ENCODE peak calls at places on chromosomes 11 and 22, in eight cellular contexts. H, G, R, N, K, I, Z and J are unnamed samples.

GRCh38 chr11:94504689-94505293 is 7.5 kb upstream of the C11orf97 start:
- DNase-seq in N (peak; percentile 79), K (no peak), H (peak; percentile 32), R (no peak), I (no peak), Z (peak; percentile 8), G (no peak), J (no peak)

GRCh38 chr11:30344085-30344484 is 21.2 kb downstream of the ARL14EP start:
- DNase-seq in H (no peak), K (no peak), R (no peak), N (no peak), I (no peak), G (no peak), Z (no peak), J (no peak)

GRCh38 chr22:23090079-23090835 is 19.9 kb downstream of the GNAZ start:
- DNase-seq in G (no peak), K (no peak), N (no peak), R (no peak), I (no peak), Z (no peak), H (no peak), J (no peak)

GRCh38 chr22:23357028-23357427 is 176.7 kb downstream of the BCR start:
- DNase-seq in Z (no peak), I (no peak), N (no peak), H (no peak), K (no peak), R (no peak), G (no peak), J (no peak)

GRCh38 chr11:70668204-70669202 is 270.2 kb downstream of the CTTN start:
- DNase-seq in H (no peak), N (peak; percentile 30), I (no peak), K (no peak), G (no peak), R (no peak), Z (no peak), J (no peak)

GRCh38 chr11:78961938-78962701 is 387.5 kb upstream of the NARS2 start:
- DNase-seq in G (no peak), I (no peak), R (no peak), N (no peak), H (peak; percentile 28), K (no peak), Z (peak; percentile 71), J (peak; percentile 8)

GRCh38 chr22:46007003-46007847 is 30.3 kb upstream of the WNT7B start:
- DNase-seq in K (no peak), Z (no peak), N (peak; percentile 95), G (peak; percentile 82), I (peak; percentile 65), H (peak; percentile 82), R (peak; percentile 82), J (no peak)

GRCh38 chr22:40044870-40045834 is 50.4 kb downstream of the FAM83F start:
- DNase-seq in N (peak; percentile 59), Z (peak; percentile 75), R (peak; percentile 59), G (no peak), I (peak; percentile 49), K (peak; percentile 44), H (peak; percentile 47), J (no peak)

GRCh38 chr11:73414977-73415492 is 38.8 kb downstream of the RELT start:
- DNase-seq in Z (no peak), I (no peak), G (no peak), H (no peak), R (no peak), K (no peak), N (no peak), J (no peak)

GRCh38 chr22:43262990-43263644 is 76.2 kb upstream of the TTLL12 start:
- DNase-seq in I (no peak), R (peak; percentile 84), K (no peak), Z (peak; percentile 22), H (no peak), G (no peak), N (no peak), J (no peak)

GRCh38 chr11:131038597-131038996 is 122.3 kb upstream of the SNX19 start:
- DNase-seq in R (no peak), H (no peak), N (peak; percentile 37), K (no peak), G (no peak), Z (peak; percentile 34), I (no peak), J (no peak)

GRCh38 chr11:90747057-90747456 is 524.2 kb upstream of the CHORDC1 start:
- DNase-seq in R (no peak), N (no peak), I (no peak), H (peak; percentile 92), G (peak; percentile 85), K (no peak), Z (no peak), J (no peak)

GRCh38 chr11:58061813-58062212 is 31.1 kb downstream of the OR6Q1 start:
- DNase-seq in I (peak; percentile 23), K (no peak), G (peak; percentile 97), Z (no peak), H (peak; percentile 62), R (no peak), N (peak; percentile 82), J (no peak)

GRCh38 chr11:79237676-79238075 is 203.2 kb downstream of the TENM4 start:
- DNase-seq in Z (no peak), H (peak; percentile 81), R (no peak), K (no peak), I (no peak), N (no peak), G (no peak), J (no peak)

GRCh38 chr11:28072321-28072720 is 35.6 kb downstream of the KIF18A start:
- DNase-seq in R (no peak), K (no peak), G (no peak), N (no peak), Z (no peak), H (no peak), I (no peak), J (no peak)

GRCh38 chr11:93248602-93249001 is 50.8 kb upstream of the SLC36A4 start:
- DNase-seq in I (no peak), G (no peak), N (peak; percentile 41), K (no peak), R (no peak), Z (no peak), H (peak; percentile 5), J (no peak)

GRCh38 chr11:120548682-120549209 is 37.2 kb downstream of the GRIK4 start:
- DNase-seq in H (no peak), I (no peak), Z (no peak), N (no peak), K (no peak), G (no peak), R (no peak), J (no peak)

GRCh38 chr11:67022341-67022933 is 497 bp upstream of the SYT12 start:
- DNase-seq in K (no peak), I (no peak), H (peak; percentile 54), R (no peak), G (peak; percentile 59), Z (no peak), N (peak; percentile 38), J (no peak)

GRCh38 chr11:93567406-93567819 is 24.2 kb upstream of the SMCO4 start:
- DNase-seq in H (no peak), N (no peak), Z (no peak), R (no peak), G (no peak), K (no peak), I (peak; percentile 23), J (peak; percentile 77)

GRCh38 chr11:19742595-19743292 is 30.1 kb downstream of the NAV2 start:
- DNase-seq in G (no peak), R (peak; percentile 1), I (no peak), K (peak; percentile 56), N (peak; percentile 72), H (peak; percentile 63), Z (peak; percentile 82), J (no peak)

GRCh38 chr11:19367051-19367709 is 126.4 kb upstream of the E2F8 start:
- DNase-seq in I (no peak), R (no peak), K (no peak), N (no peak), Z (no peak), G (no peak), H (peak; percentile 50), J (no peak)

GRCh38 chr22:29475550-29475949 is 4.5 kb upstream of the NEFH start:
- DNase-seq in I (no peak), N (no peak), K (no peak), R (no peak), Z (no peak), G (no peak), H (no peak), J (no peak)

GRCh38 chr11:1049911-1050580 is 13.5 kb upstream of the MUC6 start:
- DNase-seq in N (no peak), Z (no peak), K (no peak), R (no peak), G (no peak), I (no peak), H (no peak), J (no peak)